ENCODE peak calls at places on chromosomes 3 and 15, in five cellular contexts. F, N, P, O and D are unnamed samples.

GRCh38 chr3:196163687-196164493 is 47.3 kb downstream of the ZDHHC19 start:
- DNase-seq in F (peak; percentile 70), N (no peak), P (no peak), O (no peak), D (no peak)

GRCh38 chr15:38912067-38912466 is 347.5 kb upstream of the RASGRP1 start:
- DNase-seq in F (no peak), N (no peak), P (no peak), O (no peak), D (no peak)

GRCh38 chr3:103166890-103167289 is 732.1 kb downstream of the ZPLD1 start:
- DNase-seq in F (no peak), N (no peak), P (no peak), O (no peak), D (no peak)

GRCh38 chr3:14203521-14204079 is 25.0 kb downstream of the LSM3 start:
- DNase-seq in F (peak; percentile 60), N (no peak), P (peak; percentile 70), O (peak; percentile 62), D (no peak)

GRCh38 chr3:157794771-157795170 is 291.6 kb upstream of the VEPH1 start:
- DNase-seq in F (no peak), N (no peak), P (peak; percentile 58), O (peak; percentile 25), D (no peak)

GRCh38 chr3:13299531-13300155 is 120.5 kb downstream of the NUP210 start:
- DNase-seq in F (no peak), N (no peak), P (no peak), O (no peak), D (no peak)

GRCh38 chr15:42911058-42911592 is 9.5 kb downstream of the TTBK2 start:
- DNase-seq in F (no peak), N (no peak), P (no peak), O (no peak), D (no peak)

GRCh38 chr3:128914966-128915645 is 35.7 kb downstream of the ACAD9 start:
- DNase-seq in F (no peak), N (no peak), P (no peak), O (no peak), D (no peak)

GRCh38 chr3:126212250-126212628 is 31.9 kb upstream of the ALDH1L1 start:
- DNase-seq in F (no peak), N (no peak), P (no peak), O (no peak), D (no peak)

GRCh38 chr3:71307884-71308697 is 275.4 kb downstream of the FOXP1 start:
- DNase-seq in F (no peak), N (no peak), P (no peak), O (no peak), D (no peak)

GRCh38 chr3:163368168-163368567 is 1710.1 kb downstream of the SI start:
- DNase-seq in F (no peak), N (no peak), P (peak; percentile 39), O (no peak), D (no peak)

GRCh38 chr3:50254577-50255250 is 14.2 kb upstream of the SEMA3B start:
- DNase-seq in F (no peak), N (no peak), P (no peak), O (no peak), D (no peak)